ENCODE peak calls at places on chromosomes 13 and 19, in four cellular contexts. E is GM12891, O is GM12878, Z is A549. U is an unnamed sample.

GRCh38 chr13:30480292-30480947 is 14.7 kb upstream of the HMGB1 start:
- DNase-seq in Z (no peak), O (no peak), E (no peak), U (no peak)

GRCh38 chr13:32426191-32426980 is 1.5 kb downstream of the N4BP2L1 start:
- DNase-seq in O (peak), Z (no peak), E (no peak), U (no peak)

GRCh38 chr13:81442904-81443303 is 1102.0 kb upstream of the SPRY2 start:
- DNase-seq in E (no peak), Z (no peak), O (no peak), U (no peak)

GRCh38 chr13:114124921-114125320 is 7.5 kb downstream of the RASA3 start:
- DNase-seq in Z (no peak), E (no peak), O (no peak), U (peak)

GRCh38 chr13:99892189-99892588 is 79.4 kb downstream of the ZIC5 start:
- DNase-seq in Z (no peak), E (no peak), O (no peak), U (no peak)

GRCh38 chr13:106007156-106007555 is 528.3 kb downstream of the EFNB2 start:
- DNase-seq in O (no peak), Z (no peak), E (no peak), U (no peak)

GRCh38 chr13:67635754-67636153 is 405.6 kb upstream of the PCDH9 start:
- DNase-seq in O (no peak), E (no peak), Z (no peak), U (no peak)

GRCh38 chr19:12939292-12939606 is 840 bp downstream of the CALR start:
- DNase-seq in E (no peak), Z (no peak), O (no peak), U (no peak)

GRCh38 chr19:13100031-13100588 is 2.5 kb downstream of the LYL1 start:
- DNase-seq in Z (peak), O (peak), E (peak), U (peak)

GRCh38 chr13:111915104-111915551 is 151.8 kb upstream of the SOX1 start:
- DNase-seq in E (no peak), Z (no peak), O (no peak), U (no peak)

GRCh38 chr19:27676334-27676733 is 1536.6 kb downstream of the UQCRFS1 start:
- DNase-seq in E (no peak), Z (no peak), O (no peak), U (no peak)

GRCh38 chr19:34975056-34975455 is 11.0 kb upstream of the ZNF792 start:
- DNase-seq in E (no peak), Z (no peak), O (no peak), U (no peak)

DNA sequence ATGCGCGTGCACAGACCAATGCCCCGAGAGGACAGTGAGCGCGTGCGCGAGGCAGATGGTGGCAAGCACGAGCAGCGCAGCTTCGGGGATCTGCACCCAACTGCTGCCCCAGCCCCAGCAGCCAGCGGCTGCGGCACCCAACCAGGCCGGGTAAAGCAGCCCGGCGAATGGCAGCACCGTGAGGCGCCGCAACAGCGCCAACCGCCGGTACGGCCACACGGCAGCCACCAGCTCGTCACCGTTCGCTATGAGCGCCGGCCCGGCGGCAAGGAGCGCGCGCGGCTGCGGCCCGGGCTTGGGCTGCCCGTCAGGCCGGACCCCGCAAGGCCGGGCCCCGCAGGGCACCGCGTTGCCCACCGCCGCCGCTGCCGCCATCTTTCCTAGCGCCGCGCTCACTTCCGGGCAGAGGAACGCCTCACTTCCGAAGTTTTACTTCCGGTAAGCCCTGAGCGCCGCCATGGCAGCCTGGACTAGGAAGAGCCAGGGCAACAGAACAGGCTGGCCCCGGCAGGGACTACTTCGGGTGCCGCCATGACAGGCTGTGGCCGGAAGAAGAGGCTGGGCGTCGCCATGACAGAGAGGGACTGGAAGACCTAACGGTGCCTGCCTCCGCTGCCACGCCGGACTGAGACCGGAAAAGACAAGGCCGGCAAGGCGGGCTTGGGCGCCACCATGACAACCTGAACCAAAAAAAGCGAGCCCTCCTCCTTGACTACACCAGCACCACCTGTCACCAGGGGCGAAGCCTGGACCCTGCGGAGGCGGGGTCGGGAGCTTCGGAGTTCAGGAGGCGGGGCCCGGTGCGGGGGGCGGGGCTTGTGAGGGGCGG is at the start of gene ATP13A1:
- DNase-seq in O (peak), Z (peak), E (peak), U (peak)
- TF ChIP-seq POLR2A in O (peak), Z (peak), E (peak), U (peak)

DNA sequence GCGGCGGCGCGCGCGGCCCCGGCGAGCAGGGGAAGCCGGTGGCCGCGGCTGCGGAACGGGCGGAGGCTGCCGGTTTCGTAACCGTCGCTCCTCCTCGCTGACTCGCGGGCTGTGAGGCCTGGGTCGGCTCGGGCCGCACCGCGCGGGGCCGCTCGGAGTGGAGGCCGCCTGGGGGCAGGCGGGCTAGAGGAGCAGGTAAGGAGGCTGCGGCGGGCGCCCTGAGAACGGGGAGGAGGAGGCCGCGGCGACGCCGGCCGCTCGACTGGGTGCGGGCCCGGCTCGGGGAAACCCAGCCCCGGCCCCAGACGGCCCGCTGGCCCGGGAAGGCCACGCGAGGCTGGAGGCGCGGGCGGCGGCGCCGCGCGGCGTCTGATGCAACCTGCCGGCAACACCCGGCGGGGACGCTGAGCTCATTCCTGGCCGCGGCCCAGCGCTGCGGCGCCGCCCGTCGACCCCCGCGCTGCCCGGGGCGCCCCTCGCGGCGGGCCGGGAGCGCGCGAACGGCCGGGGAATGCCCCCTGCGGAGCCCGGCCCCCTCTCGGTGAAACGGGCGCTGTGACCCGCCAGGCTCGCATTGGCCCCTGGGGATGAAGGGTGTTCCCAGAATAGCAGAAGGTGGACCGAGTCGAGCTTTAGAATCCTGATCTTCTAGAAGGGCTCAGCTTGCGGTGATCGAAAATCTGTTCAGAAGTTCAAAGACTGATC is at the start of gene CEBPG:
- DNase-seq in E (peak), Z (no peak), O (no peak), U (peak)
- TF ChIP-seq POLR2A in E (peak), Z (peak), O (peak), U (peak)

GRCh38 chr19:18508585-18508984 is 13.3 kb downstream of the ELL start:
- DNase-seq in E (no peak), Z (no peak), O (no peak), U (no peak)
- TF ChIP-seq POLR2A in E (no peak), Z (no peak), O (no peak), U (no peak)

GRCh38 chr19:1490020-1490310 is 185 bp downstream of the PCSK4 start:
- DNase-seq in O (no peak), Z (no peak), E (no peak), U (no peak)
- TF ChIP-seq POLR2A in O (peak), Z (no peak), E (no peak), U (no peak)

DNA sequence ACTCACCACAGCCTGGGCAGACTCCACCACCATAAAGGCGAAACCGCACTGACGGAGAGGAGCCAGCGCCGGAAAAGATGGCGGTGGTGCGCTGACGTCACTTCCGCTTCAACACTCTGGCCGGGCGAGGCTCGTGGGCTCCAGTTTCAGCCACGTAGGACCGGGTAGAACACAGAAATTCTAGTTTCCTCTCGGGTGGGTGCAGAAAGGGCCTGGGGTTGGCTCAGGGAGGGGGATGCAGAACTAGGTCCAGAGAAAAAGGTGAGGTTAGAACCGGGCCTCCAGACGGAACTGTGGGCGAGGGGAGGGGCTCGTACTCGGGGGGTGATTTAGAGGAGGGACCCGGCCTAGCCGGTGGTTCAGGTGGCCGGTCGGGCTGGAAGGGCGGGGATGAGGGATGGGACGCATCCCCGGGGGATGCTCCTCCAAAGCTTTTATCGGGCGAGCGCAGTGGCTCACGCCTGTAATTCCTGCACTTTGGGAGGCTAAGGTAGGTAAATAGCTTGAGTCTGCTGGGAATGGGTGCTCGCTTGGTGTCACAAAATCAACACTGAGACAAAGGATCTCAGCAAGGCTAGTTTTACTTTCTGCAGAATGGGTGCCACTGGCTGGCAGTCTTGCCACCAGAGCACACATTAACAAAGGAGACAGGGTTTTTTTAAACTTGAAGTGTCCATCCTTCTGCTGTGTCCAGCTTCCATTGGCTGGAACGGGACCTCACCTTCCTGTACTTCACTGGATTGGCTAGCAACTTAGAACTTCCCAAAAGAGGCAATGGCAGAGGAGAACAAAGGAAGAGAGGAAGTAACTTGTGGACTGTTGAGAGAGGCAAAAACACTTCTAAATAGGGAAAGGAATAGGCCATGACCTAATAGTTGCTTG is at the start of gene ZNF561:
- DNase-seq in Z (peak), E (peak), O (peak), U (peak)
- TF ChIP-seq POLR2A in Z (peak), E (peak), O (peak), U (peak)

DNA sequence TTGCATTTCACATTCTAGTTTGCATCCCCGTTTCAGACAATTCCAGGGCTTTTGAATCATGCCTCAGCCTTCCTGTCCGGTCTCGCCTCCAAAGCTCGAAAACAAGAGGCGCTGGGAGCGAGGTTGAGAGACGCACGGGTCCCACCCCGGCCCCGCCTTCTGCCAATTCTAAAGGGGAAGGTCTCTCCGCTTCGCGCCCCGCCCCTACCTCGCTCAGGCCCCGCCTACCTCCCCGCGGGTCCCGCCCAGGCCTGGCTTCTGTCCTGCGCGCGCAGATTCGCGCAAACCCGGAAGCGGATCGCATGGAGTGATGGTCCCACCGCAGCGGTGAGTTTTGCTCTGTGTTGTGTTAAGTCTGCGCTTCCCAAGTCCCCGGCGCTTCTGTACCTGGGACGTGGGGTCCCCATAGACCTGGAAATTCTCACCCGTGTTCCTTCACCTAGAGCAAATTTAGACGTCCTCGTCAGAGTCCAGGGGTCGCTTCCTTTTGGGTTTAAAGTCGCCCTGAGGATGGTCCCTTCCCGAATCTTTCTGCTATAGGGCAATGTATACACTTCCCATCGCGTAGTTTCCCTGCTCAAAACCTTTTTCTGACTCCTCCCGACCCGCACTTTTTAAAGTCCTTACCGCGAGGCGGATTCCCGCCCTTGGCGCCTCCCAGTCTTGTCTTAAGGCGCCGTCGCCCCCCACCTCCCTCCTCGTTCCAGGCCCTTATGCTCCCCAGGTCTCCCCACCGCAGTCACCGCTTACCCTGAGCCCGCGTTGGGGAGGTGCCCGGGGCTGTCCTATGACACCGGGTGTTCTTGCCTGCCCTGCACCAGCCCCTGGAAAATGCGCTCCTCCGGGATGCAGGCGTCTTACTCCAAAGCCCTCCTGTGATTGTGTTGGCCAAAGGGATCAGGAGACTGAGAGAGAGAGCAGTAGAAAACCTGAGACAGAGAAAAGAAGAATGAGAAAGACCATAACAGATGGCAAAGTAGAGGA is at the start of gene ZNF845:
- DNase-seq in Z (peak), O (peak), E (peak), U (peak)
- TF ChIP-seq POLR2A in Z (peak), O (peak), E (peak), U (peak)

GRCh38 chr19:48796468-48797083 is 14.3 kb downstream of the BCAT2 start:
- DNase-seq in Z (no peak), O (no peak), E (no peak), U (no peak)

GRCh38 chr19:48797103-48797502 is 13.7 kb downstream of the BCAT2 start:
- DNase-seq in Z (no peak), O (no peak), E (no peak), U (no peak)

GRCh38 chr19:48794291-48794690 is 16.5 kb downstream of the BCAT2 start:
- DNase-seq in E (no peak), O (no peak), Z (no peak), U (no peak)

GRCh38 chr19:48795855-48796142 is 15.0 kb downstream of the BCAT2 start:
- DNase-seq in E (no peak), Z (no peak), O (no peak), U (no peak)

DNA sequence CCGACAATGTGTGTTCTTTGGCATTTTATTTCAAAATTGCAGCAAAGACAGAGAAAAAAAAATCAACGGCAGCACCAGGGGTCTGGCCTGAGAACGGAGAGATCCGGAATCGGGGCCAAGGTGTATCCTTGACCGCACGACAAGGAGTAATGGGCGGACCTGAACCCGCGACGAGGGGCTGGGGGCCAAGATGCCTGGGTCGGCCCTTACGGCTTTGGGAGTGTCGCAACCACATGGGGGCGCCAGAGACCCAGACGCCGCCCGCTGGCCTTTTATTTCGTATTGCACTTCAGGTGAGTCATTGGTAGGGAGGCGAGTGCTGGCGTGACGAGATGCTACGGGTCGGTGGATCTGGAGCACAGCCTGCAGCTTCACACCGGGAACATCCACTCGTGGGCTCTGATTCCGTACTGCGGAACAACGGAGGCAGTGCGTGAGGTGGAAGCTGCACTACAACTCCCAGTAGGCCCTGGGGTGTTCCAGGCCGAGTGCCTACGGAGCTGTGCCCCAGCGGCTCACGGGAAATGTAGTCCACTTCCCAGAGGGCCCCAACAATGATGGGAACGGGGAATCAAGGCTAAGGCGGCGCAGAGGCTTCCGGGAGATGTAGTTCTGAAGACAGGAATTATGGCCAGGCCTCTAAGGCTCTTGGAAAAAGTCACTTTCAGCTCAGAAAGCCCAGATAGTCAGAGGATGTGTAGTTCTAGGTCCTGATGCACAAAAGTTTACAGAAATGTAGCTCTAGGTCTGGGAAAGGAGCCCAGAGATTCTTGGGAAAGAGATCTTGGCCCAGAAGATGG is 15.6 kb downstream of the BCAT2 start:
- DNase-seq in O (peak), E (peak), Z (peak), U (peak)
- TF ChIP-seq POLR2A in O (peak), E (no peak), Z (no peak), U (no peak)

U was measured in H54.